ENCODE peak calls at places on chromosomes 3 and 15, in four cellular contexts. One of them, this sample, is unnamed.
A peak's percentile ranks its signal among the peaks of the same experiment; 100 is the strongest.

GRCh38 chr3:59451041-59451763 is 401.4 kb upstream of the CFAP20DC start:
- DNase-seq in H9: no peak
- DNase-seq in mesendoderm: peak; percentile 41
- DNase-seq in C1 segment of cervical spinal cord: no peak
- DNase-seq in this sample: no peak

GRCh38 chr3:61018807-61019206 is 232.4 kb downstream of the FHIT start:
- DNase-seq in H9: no peak
- DNase-seq in mesendoderm: no peak
- DNase-seq in C1 segment of cervical spinal cord: no peak
- DNase-seq in this sample: no peak

GRCh38 chr3:138944842-138945645 is 1.9 kb downstream of the FOXL2 start:
- DNase-seq in H9: peak; percentile 75
- DNase-seq in mesendoderm: peak; percentile 78
- DNase-seq in C1 segment of cervical spinal cord: no peak
- DNase-seq in this sample: no peak

GRCh38 chr3:129555616-129556357 is 12.8 kb downstream of the H1-8 start:
- DNase-seq in H9: no peak
- DNase-seq in mesendoderm: no peak
- DNase-seq in C1 segment of cervical spinal cord: no peak
- DNase-seq in this sample: no peak

GRCh38 chr3:98741121-98741716 is 21.9 kb upstream of the ST3GAL6 start:
- DNase-seq in H9: no peak
- DNase-seq in mesendoderm: peak; percentile 82
- DNase-seq in C1 segment of cervical spinal cord: no peak
- DNase-seq in this sample: no peak

GRCh38 chr3:87436781-87437543 is 160.6 kb upstream of the POU1F1 start:
- DNase-seq in H9: no peak
- DNase-seq in mesendoderm: no peak
- DNase-seq in C1 segment of cervical spinal cord: no peak
- DNase-seq in this sample: no peak

GRCh38 chr3:44419159-44419922 is 58.1 kb downstream of the ZNF445 start:
- DNase-seq in H9: no peak
- DNase-seq in mesendoderm: no peak
- DNase-seq in C1 segment of cervical spinal cord: no peak
- DNase-seq in this sample: no peak

GRCh38 chr3:45366305-45366704 is 22.1 kb upstream of the LARS2 start:
- DNase-seq in H9: no peak
- DNase-seq in mesendoderm: no peak
- DNase-seq in C1 segment of cervical spinal cord: no peak
- DNase-seq in this sample: no peak

GRCh38 chr15:56017511-56017910 is 24.1 kb upstream of the NEDD4 start:
- DNase-seq in H9: no peak
- DNase-seq in mesendoderm: no peak
- DNase-seq in C1 segment of cervical spinal cord: no peak
- DNase-seq in this sample: no peak

GRCh38 chr3:56829543-56829942 is 27.8 kb upstream of the ARHGEF3 start:
- DNase-seq in H9: no peak
- DNase-seq in mesendoderm: no peak
- DNase-seq in C1 segment of cervical spinal cord: no peak
- DNase-seq in this sample: no peak

GRCh38 chr3:107143206-107143605 is 234.0 kb upstream of the CCDC54 start:
- DNase-seq in H9: no peak
- DNase-seq in mesendoderm: no peak
- DNase-seq in C1 segment of cervical spinal cord: no peak
- DNase-seq in this sample: no peak

GRCh38 chr15:36271048-36271447 is 308.4 kb upstream of the CDIN1 start:
- DNase-seq in H9: no peak
- DNase-seq in mesendoderm: peak; percentile 72
- DNase-seq in C1 segment of cervical spinal cord: no peak
- DNase-seq in this sample: no peak

GRCh38 chr3:127141921-127142730 is 50.8 kb upstream of the PRR23E start:
- DNase-seq in H9: no peak
- DNase-seq in mesendoderm: peak; percentile 37
- DNase-seq in C1 segment of cervical spinal cord: no peak
- DNase-seq in this sample: no peak

GRCh38 chr15:87623832-87624231 is 632.7 kb downstream of the NTRK3 start:
- DNase-seq in H9: peak; percentile 64
- DNase-seq in mesendoderm: peak; percentile 77
- DNase-seq in C1 segment of cervical spinal cord: no peak
- DNase-seq in this sample: no peak

GRCh38 chr3:175326041-175326440 is 466.9 kb downstream of the NAALADL2 start:
- DNase-seq in H9: no peak
- DNase-seq in mesendoderm: no peak
- DNase-seq in C1 segment of cervical spinal cord: no peak
- DNase-seq in this sample: no peak